ENCODE peak calls at places on chromosomes 5 and 9, in nine cellular contexts. One of them, this sample, is unnamed.

GRCh38 chr5:95873351-95873750 is 50.8 kb upstream of the GLRX start:
- DNase-seq in HFFc6: no peak
- DNase-seq in fibroblast of the aortic adventitia: no peak
- DNase-seq in stimulated activated CD8-positive, alpha-beta memory T cell treated with anti-CD3 and anti-CD28 coated beads, Interleukin-15, amount 100 ng/mL, for 4 hours: no peak
- DNase-seq in foreskin fibroblast: no peak
- DNase-seq in HEK293T: no peak
- DNase-seq in T follicular helper cell: no peak
- DNase-seq in stimulated activated CD4-positive, alpha-beta T cell treated with anti-CD3 and anti-CD28 coated beads, TNF-alpha, amount 100 ng/mL, for 48 hours: no peak
- DNase-seq in IMR-90: no peak
- DNase-seq in this sample: no peak

GRCh38 chr9:17628617-17629016 is 49.8 kb downstream of the SH3GL2 start:
- DNase-seq in foreskin fibroblast: no peak
- DNase-seq in fibroblast of the aortic adventitia: no peak
- DNase-seq in stimulated activated CD8-positive, alpha-beta memory T cell treated with anti-CD3 and anti-CD28 coated beads, Interleukin-15, amount 100 ng/mL, for 4 hours: no peak
- DNase-seq in HFFc6: no peak
- DNase-seq in stimulated activated CD4-positive, alpha-beta T cell treated with anti-CD3 and anti-CD28 coated beads, TNF-alpha, amount 100 ng/mL, for 48 hours: no peak
- DNase-seq in HEK293T: no peak
- DNase-seq in T follicular helper cell: no peak
- DNase-seq in IMR-90: no peak
- DNase-seq in this sample: no peak

GRCh38 chr5:9231842-9232241 is 314.0 kb downstream of the SEMA5A start:
- DNase-seq in HEK293T: no peak
- DNase-seq in stimulated activated CD8-positive, alpha-beta memory T cell treated with anti-CD3 and anti-CD28 coated beads, Interleukin-15, amount 100 ng/mL, for 4 hours: no peak
- DNase-seq in IMR-90: no peak
- DNase-seq in stimulated activated CD4-positive, alpha-beta T cell treated with anti-CD3 and anti-CD28 coated beads, TNF-alpha, amount 100 ng/mL, for 48 hours: no peak
- DNase-seq in HFFc6: no peak
- DNase-seq in foreskin fibroblast: no peak
- DNase-seq in T follicular helper cell: no peak
- DNase-seq in fibroblast of the aortic adventitia: no peak
- DNase-seq in this sample: no peak

GRCh38 chr9:116546711-116547581 is 140.2 kb upstream of the TRIM32 start:
- DNase-seq in fibroblast of the aortic adventitia: peak
- DNase-seq in foreskin fibroblast: peak
- DNase-seq in IMR-90: peak
- DNase-seq in stimulated activated CD4-positive, alpha-beta T cell treated with anti-CD3 and anti-CD28 coated beads, TNF-alpha, amount 100 ng/mL, for 48 hours: no peak
- DNase-seq in T follicular helper cell: no peak
- DNase-seq in HEK293T: no peak
- DNase-seq in HFFc6: peak
- DNase-seq in stimulated activated CD8-positive, alpha-beta memory T cell treated with anti-CD3 and anti-CD28 coated beads, Interleukin-15, amount 100 ng/mL, for 4 hours: no peak
- DNase-seq in this sample: no peak

GRCh38 chr5:19874811-19875210 is 113.2 kb downstream of the CDH18 start:
- DNase-seq in IMR-90: no peak
- DNase-seq in foreskin fibroblast: no peak
- DNase-seq in HEK293T: no peak
- DNase-seq in fibroblast of the aortic adventitia: no peak
- DNase-seq in T follicular helper cell: no peak
- DNase-seq in stimulated activated CD8-positive, alpha-beta memory T cell treated with anti-CD3 and anti-CD28 coated beads, Interleukin-15, amount 100 ng/mL, for 4 hours: no peak
- DNase-seq in HFFc6: no peak
- DNase-seq in stimulated activated CD4-positive, alpha-beta T cell treated with anti-CD3 and anti-CD28 coated beads, TNF-alpha, amount 100 ng/mL, for 48 hours: no peak
- DNase-seq in this sample: no peak

GRCh38 chr5:91318727-91319126 is 64.4 kb downstream of the ARRDC3 start:
- DNase-seq in HEK293T: no peak
- DNase-seq in HFFc6: no peak
- DNase-seq in stimulated activated CD8-positive, alpha-beta memory T cell treated with anti-CD3 and anti-CD28 coated beads, Interleukin-15, amount 100 ng/mL, for 4 hours: no peak
- DNase-seq in fibroblast of the aortic adventitia: no peak
- DNase-seq in stimulated activated CD4-positive, alpha-beta T cell treated with anti-CD3 and anti-CD28 coated beads, TNF-alpha, amount 100 ng/mL, for 48 hours: no peak
- DNase-seq in T follicular helper cell: no peak
- DNase-seq in foreskin fibroblast: no peak
- DNase-seq in IMR-90: no peak
- DNase-seq in this sample: no peak

GRCh38 chr5:76402880-76403712 is at the start of gene IQGAP2:
- DNase-seq in stimulated activated CD4-positive, alpha-beta T cell treated with anti-CD3 and anti-CD28 coated beads, TNF-alpha, amount 100 ng/mL, for 48 hours: peak
- DNase-seq in T follicular helper cell: peak
- DNase-seq in HFFc6: no peak
- DNase-seq in IMR-90: peak
- DNase-seq in stimulated activated CD8-positive, alpha-beta memory T cell treated with anti-CD3 and anti-CD28 coated beads, Interleukin-15, amount 100 ng/mL, for 4 hours: peak
- DNase-seq in fibroblast of the aortic adventitia: peak
- DNase-seq in HEK293T: peak
- DNase-seq in foreskin fibroblast: peak
- DNase-seq in this sample: no peak

GRCh38 chr5:116068028-116068632 is 16.7 kb upstream of the COMMD10 start:
- DNase-seq in fibroblast of the aortic adventitia: peak
- DNase-seq in HEK293T: peak
- DNase-seq in stimulated activated CD8-positive, alpha-beta memory T cell treated with anti-CD3 and anti-CD28 coated beads, Interleukin-15, amount 100 ng/mL, for 4 hours: no peak
- DNase-seq in IMR-90: peak
- DNase-seq in HFFc6: peak
- DNase-seq in T follicular helper cell: peak
- DNase-seq in stimulated activated CD4-positive, alpha-beta T cell treated with anti-CD3 and anti-CD28 coated beads, TNF-alpha, amount 100 ng/mL, for 48 hours: no peak
- DNase-seq in foreskin fibroblast: peak
- DNase-seq in this sample: no peak

GRCh38 chr9:3807601-3808000 is 281.8 kb upstream of the RFX3 start:
- DNase-seq in stimulated activated CD4-positive, alpha-beta T cell treated with anti-CD3 and anti-CD28 coated beads, TNF-alpha, amount 100 ng/mL, for 48 hours: no peak
- DNase-seq in fibroblast of the aortic adventitia: no peak
- DNase-seq in stimulated activated CD8-positive, alpha-beta memory T cell treated with anti-CD3 and anti-CD28 coated beads, Interleukin-15, amount 100 ng/mL, for 4 hours: no peak
- DNase-seq in HFFc6: no peak
- DNase-seq in foreskin fibroblast: no peak
- DNase-seq in T follicular helper cell: no peak
- DNase-seq in HEK293T: no peak
- DNase-seq in IMR-90: no peak
- DNase-seq in this sample: no peak

GRCh38 chr5:33832904-33833575 is 58.8 kb downstream of the ADAMTS12 start:
- DNase-seq in T follicular helper cell: no peak
- DNase-seq in foreskin fibroblast: peak
- DNase-seq in stimulated activated CD8-positive, alpha-beta memory T cell treated with anti-CD3 and anti-CD28 coated beads, Interleukin-15, amount 100 ng/mL, for 4 hours: no peak
- DNase-seq in HFFc6: peak
- DNase-seq in fibroblast of the aortic adventitia: peak
- DNase-seq in IMR-90: peak
- DNase-seq in HEK293T: no peak
- DNase-seq in stimulated activated CD4-positive, alpha-beta T cell treated with anti-CD3 and anti-CD28 coated beads, TNF-alpha, amount 100 ng/mL, for 48 hours: no peak
- DNase-seq in this sample: no peak

GRCh38 chr5:120164037-120164436 is 300.1 kb upstream of the PRR16 start:
- DNase-seq in stimulated activated CD4-positive, alpha-beta T cell treated with anti-CD3 and anti-CD28 coated beads, TNF-alpha, amount 100 ng/mL, for 48 hours: no peak
- DNase-seq in IMR-90: no peak
- DNase-seq in fibroblast of the aortic adventitia: no peak
- DNase-seq in HFFc6: no peak
- DNase-seq in T follicular helper cell: no peak
- DNase-seq in HEK293T: no peak
- DNase-seq in foreskin fibroblast: no peak
- DNase-seq in stimulated activated CD8-positive, alpha-beta memory T cell treated with anti-CD3 and anti-CD28 coated beads, Interleukin-15, amount 100 ng/mL, for 4 hours: no peak
- DNase-seq in this sample: no peak

GRCh38 chr9:116499986-116500871 is 186.9 kb upstream of the TRIM32 start:
- DNase-seq in HFFc6: peak
- DNase-seq in HEK293T: no peak
- DNase-seq in IMR-90: peak
- DNase-seq in stimulated activated CD4-positive, alpha-beta T cell treated with anti-CD3 and anti-CD28 coated beads, TNF-alpha, amount 100 ng/mL, for 48 hours: no peak
- DNase-seq in T follicular helper cell: no peak
- DNase-seq in fibroblast of the aortic adventitia: peak
- DNase-seq in foreskin fibroblast: peak
- DNase-seq in stimulated activated CD8-positive, alpha-beta memory T cell treated with anti-CD3 and anti-CD28 coated beads, Interleukin-15, amount 100 ng/mL, for 4 hours: no peak
- DNase-seq in this sample: no peak

GRCh38 chr5:42840279-42840678 is 28.6 kb upstream of the SELENOP start:
- DNase-seq in IMR-90: peak
- DNase-seq in fibroblast of the aortic adventitia: peak
- DNase-seq in HEK293T: no peak
- DNase-seq in HFFc6: peak
- DNase-seq in stimulated activated CD8-positive, alpha-beta memory T cell treated with anti-CD3 and anti-CD28 coated beads, Interleukin-15, amount 100 ng/mL, for 4 hours: no peak
- DNase-seq in T follicular helper cell: no peak
- DNase-seq in stimulated activated CD4-positive, alpha-beta T cell treated with anti-CD3 and anti-CD28 coated beads, TNF-alpha, amount 100 ng/mL, for 48 hours: no peak
- DNase-seq in foreskin fibroblast: peak
- DNase-seq in this sample: no peak

GRCh38 chr9:92180669-92181181 is 65.5 kb upstream of the SPTLC1 start:
- DNase-seq in stimulated activated CD4-positive, alpha-beta T cell treated with anti-CD3 and anti-CD28 coated beads, TNF-alpha, amount 100 ng/mL, for 48 hours: no peak
- DNase-seq in T follicular helper cell: no peak
- DNase-seq in fibroblast of the aortic adventitia: peak
- DNase-seq in HFFc6: peak
- DNase-seq in stimulated activated CD8-positive, alpha-beta memory T cell treated with anti-CD3 and anti-CD28 coated beads, Interleukin-15, amount 100 ng/mL, for 4 hours: no peak
- DNase-seq in foreskin fibroblast: peak
- DNase-seq in HEK293T: no peak
- DNase-seq in IMR-90: peak
- DNase-seq in this sample: peak